ENCODE peak calls at places on chromosomes 7 and 10, in six cellular contexts. I, C, V, F, O and X are unnamed samples.

GRCh38 chr7:2834748-2835441 is 9.2 kb downstream of the GNA12 start:
- DNase-seq in I (no peak), C (no peak), V (no peak), F (no peak), O (no peak), X (no peak)

GRCh38 chr10:7122561-7122960 is 288.3 kb downstream of the SFMBT2 start:
- DNase-seq in I (no peak), C (no peak), V (no peak), F (no peak), O (no peak), X (no peak)

GRCh38 chr10:43338117-43338516 is 33.3 kb upstream of the FXYD4 start:
- DNase-seq in I (no peak), C (no peak), V (no peak), F (no peak), O (no peak), X (no peak)

GRCh38 chr10:113179270-113179669 is 229.2 kb downstream of the TCF7L2 start:
- DNase-seq in I (peak; percentile 41), C (no peak), V (no peak), F (no peak), O (peak; percentile 46), X (no peak)

GRCh38 chr10:110068780-110069179 is 61.0 kb downstream of the ADD3 start:
- DNase-seq in I (no peak), C (no peak), V (no peak), F (no peak), O (no peak), X (no peak)

GRCh38 chr7:135678612-135679575 is 16.6 kb downstream of the STMP1 start:
- DNase-seq in I (peak; percentile 74), C (no peak), V (no peak), F (no peak), O (peak; percentile 73), X (no peak)

GRCh38 chr7:26987338-26987737 is 108.5 kb downstream of the HOXA1 start:
- DNase-seq in I (no peak), C (no peak), V (no peak), F (no peak), O (no peak), X (no peak)

GRCh38 chr10:103470755-103471653 is 8.0 kb downstream of the CALHM3 start:
- DNase-seq in I (peak; percentile 65), C (peak; percentile 41), V (no peak), F (no peak), O (no peak), X (no peak)

GRCh38 chr10:78215645-78216044 is 182.0 kb downstream of the RPS24 start:
- DNase-seq in I (no peak), C (peak; percentile 56), V (no peak), F (no peak), O (peak; percentile 83), X (peak; percentile 62)

GRCh38 chr7:70743531-70743930 is 388.4 kb upstream of the GALNT17 start:
- DNase-seq in I (no peak), C (no peak), V (no peak), F (no peak), O (no peak), X (no peak)

GRCh38 chr7:128240696-128241386 is at the start of gene LEP:
- DNase-seq in I (no peak), C (no peak), V (no peak), F (no peak), O (no peak), X (no peak)

DNA sequence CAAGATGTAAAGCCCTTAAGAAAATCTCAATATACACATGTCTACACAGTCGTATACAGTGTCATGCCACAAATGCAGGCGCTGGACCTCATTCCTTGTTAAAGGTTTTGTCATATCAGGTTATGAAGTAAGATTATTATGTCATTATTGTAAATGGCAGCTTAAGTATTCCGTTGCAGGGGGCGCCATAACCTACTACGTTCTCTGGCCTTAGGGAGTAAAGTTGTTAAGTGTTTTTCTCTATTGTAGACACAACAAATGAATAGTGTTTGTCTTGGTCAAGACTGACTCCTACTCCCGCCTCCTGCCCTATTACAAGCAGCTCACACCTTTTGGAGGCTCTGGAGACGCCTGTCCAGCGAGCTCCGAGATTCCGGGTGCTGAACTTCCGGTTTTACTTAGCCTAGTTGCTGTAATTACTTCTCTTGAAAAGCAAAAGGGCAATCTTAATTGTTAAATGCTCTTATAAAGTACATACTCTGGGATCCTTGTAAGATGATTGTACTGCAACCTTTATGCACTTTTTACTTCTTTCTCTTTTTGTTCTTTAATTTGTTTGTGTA is 984 bp downstream of the GATAD1 start:
- DNase-seq in I (peak; percentile 79), C (peak; percentile 75), V (peak; percentile 21), F (peak; percentile 12), O (peak; percentile 59), X (peak; percentile 21)
- TF ChIP-seq CTCF in I (peak; percentile 29), C (peak; percentile 20), V (peak; percentile 49), F (no peak), O (peak; percentile 58), X (peak; percentile 51)

GRCh38 chr10:49543604-49544003 is 4.7 kb upstream of the ERCC6 start:
- DNase-seq in I (no peak), C (no peak), V (no peak), F (no peak), O (no peak), X (no peak)

GRCh38 chr10:49541762-49542161 is 2.8 kb upstream of the ERCC6 start:
- DNase-seq in I (no peak), C (no peak), V (no peak), F (no peak), O (no peak), X (no peak)

GRCh38 chr10:49542353-49542752 is 3.4 kb upstream of the ERCC6 start:
- DNase-seq in I (no peak), C (no peak), V (no peak), F (no peak), O (no peak), X (no peak)

GRCh38 chr10:49538381-49539319 is at the start of gene ERCC6:
- DNase-seq in I (peak; percentile 99), C (peak; percentile 98), V (peak; percentile 87), F (peak; percentile 97), O (peak; percentile 99), X (peak; percentile 96)

DNA sequence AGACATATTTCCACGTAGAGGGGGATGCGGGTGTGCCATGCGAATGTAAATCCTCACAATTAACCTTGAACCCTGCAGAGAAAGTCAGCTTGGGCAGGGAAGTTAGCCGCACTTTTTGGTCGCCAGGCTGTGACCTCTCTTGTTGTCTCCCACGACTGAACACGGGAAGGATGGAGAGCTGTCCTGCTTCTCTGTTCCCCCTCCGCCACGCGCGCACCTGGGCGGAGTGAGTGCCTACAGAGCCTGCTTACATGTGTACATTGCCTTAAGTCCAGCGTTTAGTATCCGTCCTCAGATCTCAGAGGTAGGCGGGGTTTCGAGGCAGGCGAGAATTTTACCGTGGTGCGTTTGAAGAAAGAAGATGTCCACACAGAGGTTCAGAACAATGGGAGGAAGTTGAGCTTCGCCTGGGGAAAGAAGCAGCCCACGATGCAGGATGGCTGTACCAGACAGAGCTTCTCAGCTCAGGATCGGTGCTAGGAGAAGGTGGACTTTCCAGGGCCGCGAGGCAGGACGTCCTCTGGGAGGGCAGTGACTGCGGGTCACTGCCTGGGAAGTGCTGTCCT is 482 bp upstream of the ERCC6 start:
- DNase-seq in I (peak; percentile 36), C (peak; percentile 58), V (no peak), F (peak; percentile 58), O (peak; percentile 48), X (no peak)
- TF ChIP-seq CTCF in I (no peak), C (no peak), V (no peak), F (no peak), O (peak; percentile 0), X (no peak)

GRCh38 chr10:130932326-130933007 is 379.1 kb downstream of the TCERG1L start:
- DNase-seq in I (no peak), C (no peak), V (no peak), F (no peak), O (no peak), X (no peak)

GRCh38 chr10:130935051-130935450 is 376.5 kb downstream of the TCERG1L start:
- DNase-seq in I (no peak), C (no peak), V (no peak), F (no peak), O (no peak), X (no peak)

GRCh38 chr10:130930821-130931220 is 380.7 kb downstream of the TCERG1L start:
- DNase-seq in I (no peak), C (no peak), V (no peak), F (no peak), O (no peak), X (no peak)

GRCh38 chr10:130934333-130935035 is 377.0 kb downstream of the TCERG1L start:
- DNase-seq in I (no peak), C (no peak), V (no peak), F (no peak), O (no peak), X (no peak)

DNA sequence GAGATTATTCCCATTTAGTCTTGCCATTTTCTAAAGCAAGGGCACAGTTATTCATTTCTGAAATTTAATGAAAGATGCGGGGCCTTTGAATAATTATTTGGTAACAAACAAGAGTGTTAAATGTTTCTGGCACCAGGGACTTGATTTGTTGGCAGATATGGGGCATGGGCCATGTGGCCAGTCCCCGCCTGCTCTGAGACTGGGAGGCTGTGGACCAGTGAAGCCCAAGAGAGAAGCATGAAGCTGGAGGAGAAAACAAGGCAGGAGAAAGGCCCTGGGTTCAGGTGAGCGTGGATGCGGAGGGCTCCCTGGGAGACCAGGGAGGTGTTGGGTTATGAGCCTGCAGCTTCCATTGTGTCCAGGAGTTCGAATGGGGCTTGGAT is 378.5 kb downstream of the TCERG1L start:
- DNase-seq in I (no peak), C (no peak), V (no peak), F (no peak), O (no peak), X (no peak)
- TF ChIP-seq CTCF in I (no peak), C (no peak), V (no peak), F (no peak), O (no peak), X (no peak)

GRCh38 chr10:83994351-83994750 is 145.0 kb upstream of the GHITM start:
- DNase-seq in I (no peak), C (no peak), V (no peak), F (no peak), O (no peak), X (no peak)

GRCh38 chr10:83988435-83988834 is 150.9 kb upstream of the GHITM start:
- DNase-seq in I (no peak), C (no peak), V (no peak), F (no peak), O (no peak), X (no peak)

GRCh38 chr10:83990126-83990525 is 149.2 kb upstream of the GHITM start:
- DNase-seq in I (no peak), C (no peak), V (no peak), F (no peak), O (no peak), X (no peak)

GRCh38 chr10:83995932-83996331 is 143.4 kb upstream of the GHITM start:
- DNase-seq in I (no peak), C (no peak), V (no peak), F (no peak), O (no peak), X (no peak)

DNA sequence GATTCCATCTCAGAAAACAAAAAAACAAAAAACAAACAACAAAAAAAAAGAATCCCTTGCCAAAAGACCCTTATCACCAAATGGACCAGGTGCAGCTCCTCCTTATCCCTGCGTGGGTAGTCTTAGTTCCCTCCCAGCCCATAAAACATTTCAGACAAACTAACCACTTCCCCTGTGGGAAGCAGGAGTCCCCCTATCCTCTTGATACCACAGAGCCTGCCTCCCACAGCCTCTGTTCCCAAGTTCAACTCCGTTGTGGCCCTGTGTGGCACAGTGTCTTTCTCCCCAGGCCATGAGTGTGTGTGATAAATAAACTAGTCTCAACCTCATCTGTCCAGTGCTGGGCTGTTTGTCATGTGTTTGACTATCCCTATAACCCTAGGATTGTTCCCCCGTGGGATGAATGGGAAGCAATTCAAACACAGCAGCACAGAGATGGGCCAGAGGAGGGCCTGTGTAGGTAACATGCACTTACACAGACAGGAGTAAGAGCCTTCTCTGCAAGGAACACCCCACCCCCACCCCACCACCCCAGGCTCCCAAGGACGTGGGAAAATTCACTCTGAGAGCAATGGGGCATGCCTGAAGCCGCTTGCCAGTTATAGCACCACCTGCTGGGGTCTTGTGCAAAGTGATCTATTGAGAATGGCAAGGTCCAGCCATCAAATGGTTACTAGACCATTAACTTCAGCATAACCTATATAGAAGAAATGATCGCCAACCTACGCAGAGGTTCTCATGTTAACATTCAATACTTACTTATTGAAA is 147.1 kb upstream of the GHITM start:
- DNase-seq in I (no peak), C (peak; percentile 31), V (no peak), F (peak; percentile 64), O (no peak), X (no peak)
- TF ChIP-seq CTCF in I (no peak), C (no peak), V (peak; percentile 49), F (peak; percentile 17), O (no peak), X (peak; percentile 21)